ENCODE peak calls at places on chromosomes 11 and 22, in seven cellular contexts. One of them, this sample, is unnamed.

GRCh38 chr11:58770627-58771457 is 39.1 kb upstream of the GLYAT start:
- DNase-seq in adipocyte: peak
- DNase-seq in stimulated activated CD4-positive, alpha-beta T cell treated with anti-CD3 and anti-CD28 coated beads, Interleukin-4, amount 100 ng/mL, for 1 hour: no peak
- DNase-seq in non-pigmented ciliary epithelial cell: no peak
- DNase-seq in NCI-H345: no peak
- DNase-seq in ELF-1: no peak
- DNase-seq in endothelial cell of umbilical vein: no peak
- DNase-seq in this sample: no peak

GRCh38 chr11:75263944-75264349 is 23.4 kb downstream of the TPBGL start:
- DNase-seq in stimulated activated CD4-positive, alpha-beta T cell treated with anti-CD3 and anti-CD28 coated beads, Interleukin-4, amount 100 ng/mL, for 1 hour: no peak
- DNase-seq in non-pigmented ciliary epithelial cell: no peak
- DNase-seq in ELF-1: no peak
- DNase-seq in endothelial cell of umbilical vein: peak
- DNase-seq in NCI-H345: no peak
- DNase-seq in adipocyte: no peak
- DNase-seq in this sample: no peak

GRCh38 chr11:110185599-110185998 is 92.4 kb downstream of the ZC3H12C start:
- DNase-seq in non-pigmented ciliary epithelial cell: no peak
- DNase-seq in adipocyte: no peak
- DNase-seq in NCI-H345: no peak
- DNase-seq in stimulated activated CD4-positive, alpha-beta T cell treated with anti-CD3 and anti-CD28 coated beads, Interleukin-4, amount 100 ng/mL, for 1 hour: no peak
- DNase-seq in endothelial cell of umbilical vein: no peak
- DNase-seq in ELF-1: no peak
- DNase-seq in this sample: no peak

GRCh38 chr11:18792066-18792591 is 531 bp upstream of the PTPN5 start:
- DNase-seq in non-pigmented ciliary epithelial cell: no peak
- DNase-seq in endothelial cell of umbilical vein: no peak
- DNase-seq in ELF-1: peak
- DNase-seq in stimulated activated CD4-positive, alpha-beta T cell treated with anti-CD3 and anti-CD28 coated beads, Interleukin-4, amount 100 ng/mL, for 1 hour: no peak
- DNase-seq in adipocyte: peak
- DNase-seq in NCI-H345: no peak
- DNase-seq in this sample: no peak

GRCh38 chr11:43547411-43547718 is 133.2 kb upstream of the HSD17B12 start:
- DNase-seq in non-pigmented ciliary epithelial cell: no peak
- DNase-seq in ELF-1: no peak
- DNase-seq in NCI-H345: no peak
- DNase-seq in adipocyte: no peak
- DNase-seq in endothelial cell of umbilical vein: no peak
- DNase-seq in stimulated activated CD4-positive, alpha-beta T cell treated with anti-CD3 and anti-CD28 coated beads, Interleukin-4, amount 100 ng/mL, for 1 hour: no peak
- DNase-seq in this sample: no peak

GRCh38 chr11:69352181-69352580 is 58.2 kb downstream of the MYEOV start:
- DNase-seq in non-pigmented ciliary epithelial cell: no peak
- DNase-seq in stimulated activated CD4-positive, alpha-beta T cell treated with anti-CD3 and anti-CD28 coated beads, Interleukin-4, amount 100 ng/mL, for 1 hour: no peak
- DNase-seq in ELF-1: no peak
- DNase-seq in adipocyte: no peak
- DNase-seq in NCI-H345: no peak
- DNase-seq in endothelial cell of umbilical vein: peak
- DNase-seq in this sample: no peak

GRCh38 chr11:89491141-89491690 is at the start of gene NOX4:
- DNase-seq in NCI-H345: no peak
- DNase-seq in adipocyte: peak
- DNase-seq in endothelial cell of umbilical vein: peak
- DNase-seq in ELF-1: peak
- DNase-seq in non-pigmented ciliary epithelial cell: no peak
- DNase-seq in stimulated activated CD4-positive, alpha-beta T cell treated with anti-CD3 and anti-CD28 coated beads, Interleukin-4, amount 100 ng/mL, for 1 hour: no peak
- DNase-seq in this sample: no peak

GRCh38 chr11:14042686-14043440 is 80.3 kb downstream of the SPON1 start:
- DNase-seq in ELF-1: no peak
- DNase-seq in non-pigmented ciliary epithelial cell: no peak
- DNase-seq in adipocyte: no peak
- DNase-seq in endothelial cell of umbilical vein: no peak
- DNase-seq in stimulated activated CD4-positive, alpha-beta T cell treated with anti-CD3 and anti-CD28 coated beads, Interleukin-4, amount 100 ng/mL, for 1 hour: no peak
- DNase-seq in NCI-H345: no peak
- DNase-seq in this sample: no peak

GRCh38 chr11:33723238-33723881 is 12.9 kb downstream of the CD59 start:
- DNase-seq in non-pigmented ciliary epithelial cell: peak
- DNase-seq in stimulated activated CD4-positive, alpha-beta T cell treated with anti-CD3 and anti-CD28 coated beads, Interleukin-4, amount 100 ng/mL, for 1 hour: no peak
- DNase-seq in adipocyte: peak
- DNase-seq in NCI-H345: no peak
- DNase-seq in endothelial cell of umbilical vein: peak
- DNase-seq in ELF-1: peak
- DNase-seq in this sample: no peak

GRCh38 chr22:40281717-40282116 is 64.6 kb upstream of the ADSL start:
- DNase-seq in ELF-1: peak
- DNase-seq in non-pigmented ciliary epithelial cell: no peak
- DNase-seq in endothelial cell of umbilical vein: no peak
- DNase-seq in adipocyte: no peak
- DNase-seq in stimulated activated CD4-positive, alpha-beta T cell treated with anti-CD3 and anti-CD28 coated beads, Interleukin-4, amount 100 ng/mL, for 1 hour: no peak
- DNase-seq in NCI-H345: peak
- DNase-seq in this sample: no peak

GRCh38 chr11:102010776-102011500 is 36.3 kb upstream of the CFAP300 start:
- DNase-seq in adipocyte: peak
- DNase-seq in ELF-1: peak
- DNase-seq in NCI-H345: no peak
- DNase-seq in endothelial cell of umbilical vein: peak
- DNase-seq in non-pigmented ciliary epithelial cell: peak
- DNase-seq in stimulated activated CD4-positive, alpha-beta T cell treated with anti-CD3 and anti-CD28 coated beads, Interleukin-4, amount 100 ng/mL, for 1 hour: no peak
- DNase-seq in this sample: no peak